ENCODE peak calls at places on chromosomes 7 and 10, in nine cellular contexts. A is kidney tubule cell; Y is activated T-helper 9 cell treated with anti-CD3 and anti-CD28 coated beads, Interleukin-2, amount 50 U/mL, for 16 hours; G is ACHN; S is neural crest cell; X is substantia nigra; M is iPS-NIHi11; C is LoVo; F is stimulated activated naive CD8-positive, alpha-beta T cell treated with anti-CD3 and anti-CD28 coated beads, Interleukin-15, amount 100 ng/mL, for 72 hours. J is an unnamed sample.

GRCh38 chr7:3712841-3713240 is 411.8 kb downstream of the SDK1 start:
- DNase-seq in A (no peak), Y (no peak), G (no peak), S (no peak), X (no peak), M (no peak), C (peak; percentile 3), F (no peak), J (no peak)

GRCh38 chr10:50469778-50470193 is 154.0 kb downstream of the SGMS1 start:
- DNase-seq in A (no peak), Y (no peak), G (no peak), S (no peak), X (no peak), M (no peak), C (no peak), F (no peak), J (no peak)

GRCh38 chr10:21297525-21298383 is 227.7 kb downstream of the SKIDA1 start:
- DNase-seq in A (peak; percentile 43), Y (no peak), G (peak; percentile 51), S (no peak), X (no peak), M (no peak), C (no peak), F (no peak), J (no peak)

GRCh38 chr10:12470719-12471118 is 121.4 kb downstream of the CAMK1D start:
- DNase-seq in A (no peak), Y (no peak), G (no peak), S (no peak), X (no peak), M (no peak), C (no peak), F (no peak), J (no peak)

GRCh38 chr7:108311446-108312168 is 144.6 kb downstream of the NRCAM start:
- DNase-seq in A (peak; percentile 84), Y (no peak), G (no peak), S (no peak), X (no peak), M (no peak), C (no peak), F (no peak), J (no peak)

GRCh38 chr10:102835007-102835482 is 2.2 kb downstream of the CYP17A1 start:
- DNase-seq in A (peak; percentile 72), Y (peak; percentile 60), G (peak; percentile 76), S (peak; percentile 82), X (peak; percentile 54), M (peak; percentile 91), C (peak; percentile 75), F (peak; percentile 73), J (peak; percentile 84)

GRCh38 chr7:134420509-134421125 is 38.3 kb downstream of the AKR1B1 start:
- DNase-seq in A (peak; percentile 66), Y (no peak), G (peak; percentile 76), S (peak; percentile 40), X (peak; percentile 32), M (peak; percentile 74), C (peak; percentile 65), F (no peak), J (peak; percentile 53)

GRCh38 chr10:16886032-16886431 is 68.8 kb upstream of the RSU1 start:
- DNase-seq in A (no peak), Y (no peak), G (no peak), S (no peak), X (no peak), M (no peak), C (no peak), F (no peak), J (no peak)

GRCh38 chr10:100656479-100656878 is 88.9 kb upstream of the PAX2 start:
- DNase-seq in A (peak; percentile 43), Y (no peak), G (peak; percentile 51), S (no peak), X (no peak), M (peak; percentile 94), C (no peak), F (peak; percentile 29), J (peak; percentile 63)

GRCh38 chr10:118792501-118792900 is 37.7 kb upstream of the CACUL1 start:
- DNase-seq in A (no peak), Y (no peak), G (no peak), S (no peak), X (peak; percentile 17), M (no peak), C (no peak), F (no peak), J (no peak)

GRCh38 chr10:85600026-85600743 is 766.4 kb downstream of the GRID1 start:
- DNase-seq in A (no peak), Y (no peak), G (no peak), S (no peak), X (peak; percentile 18), M (no peak), C (no peak), F (no peak), J (no peak)

GRCh38 chr10:60098676-60099601 is 192.6 kb upstream of the CCDC6 start:
- DNase-seq in A (peak; percentile 18), Y (no peak), G (no peak), S (peak; percentile 1), X (no peak), M (peak; percentile 17), C (no peak), F (no peak), J (peak; percentile 52)

GRCh38 chr7:43586251-43586900 is 3.5 kb downstream of the STK17A start:
- DNase-seq in A (peak; percentile 85), Y (no peak), G (peak; percentile 62), S (no peak), X (no peak), M (no peak), C (peak; percentile 30), F (no peak), J (no peak)

GRCh38 chr10:104337527-104337984 is 709 bp downstream of the ITPRIP start:
- DNase-seq in A (peak; percentile 51), Y (no peak), G (peak; percentile 49), S (no peak), X (peak; percentile 58), M (peak; percentile 61), C (no peak), F (no peak), J (peak; percentile 56)

GRCh38 chr10:27947513-27947912 is 51.4 kb downstream of the ODAD2 start:
- DNase-seq in A (no peak), Y (no peak), G (no peak), S (no peak), X (no peak), M (no peak), C (no peak), F (no peak), J (no peak)

GRCh38 chr7:101547916-101548599 is 81.0 kb downstream of the MYL10 start:
- DNase-seq in A (no peak), Y (no peak), G (no peak), S (no peak), X (no peak), M (no peak), C (no peak), F (no peak), J (no peak)

GRCh38 chr10:78904196-78904595 is 164.6 kb upstream of the ZMIZ1 start:
- DNase-seq in A (no peak), Y (no peak), G (no peak), S (no peak), X (no peak), M (no peak), C (no peak), F (no peak), J (no peak)

GRCh38 chr7:82506702-82507101 is 63.1 kb upstream of the CACNA2D1 start:
- DNase-seq in A (no peak), Y (no peak), G (no peak), S (no peak), X (no peak), M (no peak), C (no peak), F (no peak), J (no peak)

GRCh38 chr7:4831723-4832495 is 29.9 kb downstream of the PAPOLB start:
- DNase-seq in A (no peak), Y (no peak), G (no peak), S (no peak), X (no peak), M (no peak), C (no peak), F (no peak), J (no peak)

GRCh38 chr10:117552156-117552620 is 9.6 kb downstream of the EMX2 start:
- DNase-seq in A (peak; percentile 67), Y (no peak), G (no peak), S (no peak), X (no peak), M (no peak), C (no peak), F (no peak), J (peak; percentile 61)

GRCh38 chr10:74150151-74151056 is at the start of gene AP3M1:
- DNase-seq in A (no peak), Y (peak; percentile 73), G (no peak), S (no peak), X (peak; percentile 83), M (peak; percentile 90), C (peak; percentile 97), F (peak; percentile 83), J (peak; percentile 89)

GRCh38 chr10:97584060-97584797 is at the start of gene HOGA1:
- DNase-seq in A (peak; percentile 98), Y (no peak), G (peak; percentile 99), S (no peak), X (peak; percentile 87), M (peak; percentile 94), C (peak; percentile 31), F (no peak), J (peak; percentile 62)

GRCh38 chr7:158097511-158098124 is 490.0 kb downstream of the PTPRN2 start:
- DNase-seq in A (no peak), Y (no peak), G (no peak), S (no peak), X (no peak), M (no peak), C (no peak), F (no peak), J (peak; percentile 3)

GRCh38 chr10:13352519-13352918 is 4.4 kb upstream of the SEPHS1 start:
- DNase-seq in A (no peak), Y (no peak), G (no peak), S (no peak), X (no peak), M (peak; percentile 55), C (no peak), F (peak; percentile 23), J (peak; percentile 49)

GRCh38 chr7:30472771-30473392 is 5.7 kb downstream of the NOD1 start:
- DNase-seq in A (no peak), Y (no peak), G (no peak), S (no peak), X (no peak), M (no peak), C (no peak), F (no peak), J (no peak)

GRCh38 chr10:109957092-109957797 is 33.9 kb upstream of the XPNPEP1 start:
- DNase-seq in A (no peak), Y (no peak), G (no peak), S (no peak), X (no peak), M (peak; percentile 31), C (no peak), F (no peak), J (no peak)